ENCODE peak calls at places on chromosomes 1 and 21, in four cellular contexts. L is ELR; K is mesendoderm; A is CD8-positive, alpha-beta T cell. V is an unnamed sample.

GRCh38 chr1:198876371-198876871 is 237.6 kb downstream of the PTPRC start:
- DNase-seq in L (no peak), K (peak; percentile 44), A (no peak), V (peak; percentile 52)

GRCh38 chr1:149927056-149927534 is 508 bp downstream of the SF3B4 start:
- DNase-seq in K (no peak), A (no peak), L (peak; percentile 65), V (no peak)

GRCh38 chr1:115679141-115679611 is 37.4 kb downstream of the VANGL1 start:
- DNase-seq in L (peak; percentile 74), K (peak; percentile 66), A (no peak), V (no peak)

GRCh38 chr1:220448217-220448616 is 79.7 kb upstream of the MARK1 start:
- DNase-seq in K (no peak), L (no peak), A (no peak), V (no peak)

GRCh38 chr1:19750101-19750881 is 49.4 kb downstream of the TMCO4 start:
- DNase-seq in L (peak; percentile 86), K (no peak), A (no peak), V (no peak)

GRCh38 chr1:155706101-155706619 is 17.3 kb downstream of the DAP3 start:
- DNase-seq in K (no peak), A (no peak), L (peak; percentile 78), V (no peak)

GRCh38 chr1:174999926-175000696 is at the start of gene CACYBP:
- DNase-seq in L (peak; percentile 49), A (no peak), K (peak; percentile 54), V (no peak)

GRCh38 chr1:54581621-54582035 is 33.6 kb downstream of the ACOT11 start:
- DNase-seq in L (peak; percentile 45), A (no peak), K (no peak), V (no peak)

GRCh38 chr1:101905298-101905794 is 91.4 kb downstream of the OLFM3 start:
- DNase-seq in A (no peak), K (no peak), L (no peak), V (no peak)

GRCh38 chr1:20472860-20473711 is 12.9 kb downstream of the CAMK2N1 start:
- DNase-seq in K (peak; percentile 87), A (no peak), L (peak; percentile 62), V (peak; percentile 92)

GRCh38 chr1:26069941-26070807 is 2.7 kb upstream of the TRIM63 start:
- DNase-seq in L (peak; percentile 6), K (no peak), A (no peak), V (no peak)

GRCh38 chr1:179591592-179592580 is at the start of gene TDRD5:
- DNase-seq in K (peak; percentile 52), L (no peak), A (no peak), V (peak; percentile 10)

GRCh38 chr1:47295579-47295978 is 18.4 kb downstream of the STIL start:
- DNase-seq in L (no peak), K (no peak), A (no peak), V (no peak)

GRCh38 chr21:18204931-18205330 is 39.7 kb upstream of the CHODL start:
- DNase-seq in K (peak; percentile 24), A (no peak), L (no peak), V (peak; percentile 22)

GRCh38 chr21:44919913-44920693 is 596 bp downstream of the ITGB2 start:
- DNase-seq in A (peak; percentile 65), L (no peak), K (no peak), V (no peak)

GRCh38 chr1:111197598-111198289 is 2.7 kb downstream of the DENND2D start:
- DNase-seq in A (peak; percentile 75), K (peak; percentile 86), L (peak; percentile 23), V (peak; percentile 64)

GRCh38 chr1:203794764-203795381 is 550 bp upstream of the ZBED6 start:
- DNase-seq in L (no peak), A (no peak), K (no peak), V (no peak)

V was measured in neural progenitor cell.